ENCODE peak calls at places on chromosomes 5 and 9, in four cellular contexts. L is stimulated activated naive CD4-positive, alpha-beta T cell; F is astrocyte of the hippocampus; U is endodermal cell. C is an unnamed sample.

GRCh38 chr5:10842823-10843222 is 81.8 kb upstream of the DAP start:
- DNase-seq in L (no peak), F (no peak), U (no peak), C (no peak)

GRCh38 chr5:174165406-174165805 is 119.9 kb downstream of the NSG2 start:
- DNase-seq in L (no peak), F (no peak), U (no peak), C (no peak)

GRCh38 chr9:109181284-109181683 is 14.2 kb upstream of the FRRS1L start:
- DNase-seq in L (no peak), F (no peak), U (no peak), C (no peak)

GRCh38 chr5:84343171-84343570 is 41.5 kb downstream of the EDIL3 start:
- DNase-seq in L (no peak), F (peak), U (no peak), C (no peak)

GRCh38 chr9:137167113-137167751 is 2.6 kb downstream of the LRRC26 start:
- DNase-seq in L (no peak), F (no peak), U (no peak), C (no peak)

GRCh38 chr9:89664896-89665329 is 60.1 kb downstream of the GADD45G start:
- DNase-seq in L (no peak), F (no peak), U (peak), C (no peak)

GRCh38 chr5:74865799-74866652 is at the start of gene FAM169A:
- DNase-seq in L (peak), F (peak), U (peak), C (peak)

GRCh38 chr9:122695696-122696095 is 20.8 kb downstream of the OR1L3 start:
- DNase-seq in L (no peak), F (no peak), U (no peak), C (no peak)

GRCh38 chr9:88534456-88535225 is at the start of gene NXNL2:
- DNase-seq in L (peak), F (peak), U (peak), C (peak)

GRCh38 chr5:115100556-115100955 is 69.2 kb downstream of the TRIM36 start:
- DNase-seq in L (no peak), F (no peak), U (no peak), C (no peak)

GRCh38 chr5:141493500-141494422 is 4.9 kb downstream of the PCDHGC5 start:
- DNase-seq in L (no peak), F (peak), U (peak), C (peak)

GRCh38 chr5:17182966-17183365 is 34.5 kb upstream of the BASP1 start:
- DNase-seq in L (no peak), F (no peak), U (no peak), C (no peak)

GRCh38 chr9:5908918-5909317 is 18.2 kb downstream of the MLANA start:
- DNase-seq in L (no peak), F (no peak), U (no peak), C (no peak)

GRCh38 chr5:72892846-72893245 is 63.0 kb upstream of the FCHO2 start:
- DNase-seq in L (no peak), F (no peak), U (no peak), C (no peak)

GRCh38 chr5:78269088-78269703 is 25.3 kb downstream of the AP3B1 start:
- DNase-seq in L (no peak), F (peak), U (no peak), C (peak)

GRCh38 chr5:91162534-91163381 is 220.4 kb downstream of the ARRDC3 start:
- DNase-seq in L (no peak), F (peak), U (no peak), C (peak)

GRCh38 chr9:4691794-4692193 is 12.4 kb downstream of the CDC37L1 start:
- DNase-seq in L (no peak), F (no peak), U (no peak), C (peak)

GRCh38 chr9:123834907-123835562 is 94.9 kb downstream of the DENND1A start:
- DNase-seq in L (no peak), F (peak), U (no peak), C (peak)

GRCh38 chr5:37814699-37815098 is 25.1 kb downstream of the GDNF start:
- DNase-seq in L (no peak), F (peak), U (no peak), C (peak)

GRCh38 chr5:13580058-13580457 is 364.4 kb downstream of the DNAH5 start:
- DNase-seq in L (no peak), F (no peak), U (no peak), C (no peak)

GRCh38 chr9:108844391-108844790 is 11.4 kb downstream of the ACTL7B start:
- DNase-seq in L (no peak), F (no peak), U (no peak), C (no peak)

GRCh38 chr5:150660108-150660831 is 781 bp upstream of the MYOZ3 start:
- DNase-seq in L (no peak), F (peak), U (peak), C (no peak)

GRCh38 chr5:59760798-59761348 is 132.7 kb downstream of the PDE4D start:
- DNase-seq in L (no peak), F (peak), U (no peak), C (peak)

GRCh38 chr9:125380406-125380805 is 118.8 kb downstream of the GAPVD1 start:
- DNase-seq in L (no peak), F (no peak), U (no peak), C (no peak)

GRCh38 chr9:129183495-129184308 is 5.6 kb upstream of the IER5L start:
- DNase-seq in L (no peak), F (no peak), U (no peak), C (no peak)

GRCh38 chr9:122371851-122372250 is 1.0 kb downstream of the PTGS1 start:
- DNase-seq in L (no peak), F (no peak), U (no peak), C (no peak)